ENCODE peak calls at places on chromosomes 7 and 10, in four cellular contexts. E is ACHN, Y is GM19239, A is HTR-8/SVneo. O is an unnamed sample.

GRCh38 chr10:24469993-24470392 is 253.7 kb downstream of the ARHGAP21 start:
- DNase-seq in A (no peak), Y (no peak), E (peak; percentile 42), O (no peak)

GRCh38 chr7:130160455-130160854 is 44.8 kb downstream of the TMEM209 start:
- DNase-seq in Y (no peak), E (no peak), A (no peak), O (no peak)

GRCh38 chr7:119046068-119046467 is 821.6 kb downstream of the ANKRD7 start:
- DNase-seq in A (no peak), E (no peak), Y (no peak), O (no peak)

GRCh38 chr7:72321081-72321480 is 91.1 kb downstream of the CALN1 start:
- DNase-seq in A (no peak), E (no peak), Y (no peak), O (no peak)

GRCh38 chr7:39252916-39253315 is 275.2 kb downstream of the POU6F2 start:
- DNase-seq in Y (no peak), E (no peak), A (no peak), O (no peak)

GRCh38 chr10:123564631-123565030 is 101.5 kb upstream of the GPR26 start:
- DNase-seq in Y (no peak), E (no peak), A (no peak), O (no peak)

GRCh38 chr10:91104185-91105041 is 116.0 kb upstream of the PCGF5 start:
- DNase-seq in E (no peak), A (no peak), Y (no peak), O (no peak)

GRCh38 chr7:89623018-89623672 is 531.1 kb upstream of the STEAP1 start:
- DNase-seq in E (peak; percentile 57), A (peak; percentile 0), Y (peak; percentile 1), O (no peak)

GRCh38 chr10:43647576-43647975 is 1.1 kb downstream of the ZNF32 start:
- DNase-seq in E (no peak), Y (no peak), A (no peak), O (no peak)

GRCh38 chr10:52542891-52543290 is 228.8 kb downstream of the DKK1 start:
- DNase-seq in E (no peak), Y (no peak), A (no peak), O (no peak)

GRCh38 chr10:72753760-72754231 is 61.9 kb downstream of the MCU start:
- DNase-seq in A (no peak), Y (no peak), E (no peak), O (no peak)

GRCh38 chr7:84251183-84251845 is 56.7 kb upstream of the SEMA3A start:
- DNase-seq in E (peak; percentile 68), Y (no peak), A (no peak), O (no peak)

GRCh38 chr7:832292-832967 is at the start of gene SUN1:
- DNase-seq in E (peak; percentile 72), A (peak; percentile 82), Y (peak; percentile 54), O (peak; percentile 37)

GRCh38 chr7:18125536-18125935 is 97.9 kb upstream of the PRPS1L1 start:
- DNase-seq in Y (no peak), E (no peak), A (no peak), O (no peak)

GRCh38 chr10:90905925-90906324 is 15.0 kb downstream of the ANKRD1 start:
- DNase-seq in A (no peak), Y (no peak), E (no peak), O (no peak)

GRCh38 chr7:127865466-127865865 is 165.8 kb downstream of the LRRC4 start:
- DNase-seq in Y (no peak), A (no peak), E (peak; percentile 53), O (no peak)

GRCh38 chr10:78513986-78514385 is 480.3 kb downstream of the RPS24 start:
- DNase-seq in E (no peak), Y (no peak), A (no peak), O (no peak)

GRCh38 chr10:49187950-49188761 is at the start of gene TMEM273:
- DNase-seq in E (peak; percentile 54), A (no peak), Y (no peak), O (peak; percentile 88)

GRCh38 chr7:6160191-6160623 is 112.2 kb downstream of the CYTH3 start:
- DNase-seq in Y (no peak), E (peak; percentile 45), A (peak; percentile 84), O (peak; percentile 80)

GRCh38 chr7:95011156-95011928 is 103.9 kb downstream of the PPP1R9A start:
- DNase-seq in A (no peak), E (peak; percentile 99), Y (no peak), O (no peak)

GRCh38 chr7:4648111-4648510 is 34.0 kb upstream of the FOXK1 start:
- DNase-seq in Y (no peak), E (no peak), A (no peak), O (no peak)

GRCh38 chr10:11713186-11713743 is 28.9 kb upstream of the ECHDC3 start:
- DNase-seq in A (no peak), E (no peak), Y (no peak), O (no peak)

GRCh38 chr10:7410306-7410799 is 481 bp downstream of the SFMBT2 start:
- DNase-seq in Y (no peak), E (no peak), A (no peak), O (peak; percentile 49)

GRCh38 chr7:156220701-156221100 is 408.4 kb upstream of the SHH start:
- DNase-seq in E (no peak), A (no peak), Y (no peak), O (no peak)

GRCh38 chr10:66501356-66501755 is 424.5 kb upstream of the LRRTM3 start:
- DNase-seq in A (no peak), Y (no peak), E (no peak), O (no peak)

GRCh38 chr7:18993933-18994668 is 123.3 kb downstream of the TWIST1 start:
- DNase-seq in E (no peak), A (peak; percentile 22), Y (no peak), O (no peak)

GRCh38 chr7:151010002-151010306 is 14.3 kb downstream of the ATG9B start:
- DNase-seq in A (no peak), Y (no peak), E (no peak), O (no peak)

O was measured in Right ventricle myocardium superior.